ENCODE peak calls at places on chromosomes 13 and 19, in six cellular contexts. One of them, this sample, is unnamed.

GRCh38 chr13:70527553-70527952 is 419.3 kb upstream of the KLHL1 start:
- DNase-seq in neural progenitor cell: no peak
- DNase-seq in mucosa of descending colon: no peak
- DNase-seq in ovary: no peak
- DNase-seq in WERI-Rb-1: no peak
- DNase-seq in fibroblast of the aortic adventitia: no peak
- DNase-seq in this sample: no peak

GRCh38 chr13:108070491-108070890 is 144.8 kb downstream of the LIG4 start:
- DNase-seq in neural progenitor cell: no peak
- DNase-seq in mucosa of descending colon: no peak
- DNase-seq in ovary: no peak
- DNase-seq in WERI-Rb-1: no peak
- DNase-seq in fibroblast of the aortic adventitia: no peak
- DNase-seq in this sample: no peak

GRCh38 chr19:11626252-11626651 is 29.0 kb downstream of the ZNF627 start:
- DNase-seq in neural progenitor cell: no peak
- DNase-seq in mucosa of descending colon: no peak
- DNase-seq in ovary: no peak
- DNase-seq in WERI-Rb-1: no peak
- DNase-seq in fibroblast of the aortic adventitia: no peak
- DNase-seq in this sample: no peak

GRCh38 chr13:32253911-32254399 is 61.2 kb downstream of the ZAR1L start:
- DNase-seq in neural progenitor cell: no peak
- DNase-seq in mucosa of descending colon: no peak
- DNase-seq in ovary: no peak
- DNase-seq in WERI-Rb-1: no peak
- DNase-seq in fibroblast of the aortic adventitia: peak; percentile 22
- DNase-seq in this sample: no peak

GRCh38 chr19:4987286-4987685 is 18.4 kb downstream of the KDM4B start:
- DNase-seq in neural progenitor cell: no peak
- DNase-seq in mucosa of descending colon: no peak
- DNase-seq in ovary: no peak
- DNase-seq in WERI-Rb-1: peak; percentile 67
- DNase-seq in fibroblast of the aortic adventitia: peak; percentile 25
- DNase-seq in this sample: no peak

GRCh38 chr19:39765091-39766076 is 13.3 kb upstream of the LEUTX start:
- DNase-seq in neural progenitor cell: peak; percentile 83
- DNase-seq in mucosa of descending colon: no peak
- DNase-seq in ovary: no peak
- DNase-seq in WERI-Rb-1: peak; percentile 44
- DNase-seq in fibroblast of the aortic adventitia: peak; percentile 61
- DNase-seq in this sample: no peak

GRCh38 chr13:70814684-70815083 is 706.4 kb upstream of the KLHL1 start:
- DNase-seq in neural progenitor cell: no peak
- DNase-seq in mucosa of descending colon: no peak
- DNase-seq in ovary: no peak
- DNase-seq in WERI-Rb-1: no peak
- DNase-seq in fibroblast of the aortic adventitia: no peak
- DNase-seq in this sample: no peak

GRCh38 chr19:6423499-6424189 is 967 bp downstream of the KHSRP start:
- DNase-seq in neural progenitor cell: peak; percentile 75
- DNase-seq in mucosa of descending colon: no peak
- DNase-seq in ovary: peak; percentile 26
- DNase-seq in WERI-Rb-1: peak; percentile 50
- DNase-seq in fibroblast of the aortic adventitia: peak; percentile 40
- DNase-seq in this sample: peak; percentile 70

GRCh38 chr13:21747456-21747855 is 76.6 kb downstream of the FGF9 start:
- DNase-seq in neural progenitor cell: no peak
- DNase-seq in mucosa of descending colon: no peak
- DNase-seq in ovary: no peak
- DNase-seq in WERI-Rb-1: no peak
- DNase-seq in fibroblast of the aortic adventitia: no peak
- DNase-seq in this sample: no peak

GRCh38 chr19:50050406-50051223 is 24.8 kb downstream of the ZNF473 start:
- DNase-seq in neural progenitor cell: peak; percentile 39
- DNase-seq in mucosa of descending colon: peak; percentile 86
- DNase-seq in ovary: peak; percentile 70
- DNase-seq in WERI-Rb-1: peak; percentile 79
- DNase-seq in fibroblast of the aortic adventitia: peak; percentile 61
- DNase-seq in this sample: peak; percentile 76

GRCh38 chr13:34155931-34156607 is 338.1 kb downstream of the RFC3 start:
- DNase-seq in neural progenitor cell: no peak
- DNase-seq in mucosa of descending colon: no peak
- DNase-seq in ovary: no peak
- DNase-seq in WERI-Rb-1: peak; percentile 48
- DNase-seq in fibroblast of the aortic adventitia: peak; percentile 24
- DNase-seq in this sample: no peak

GRCh38 chr19:29630661-29631060 is 24.6 kb downstream of the POP4 start:
- DNase-seq in neural progenitor cell: no peak
- DNase-seq in mucosa of descending colon: no peak
- DNase-seq in ovary: no peak
- DNase-seq in WERI-Rb-1: no peak
- DNase-seq in fibroblast of the aortic adventitia: no peak
- DNase-seq in this sample: no peak

GRCh38 chr19:5093953-5094718 is 125.2 kb downstream of the KDM4B start:
- DNase-seq in neural progenitor cell: no peak
- DNase-seq in mucosa of descending colon: no peak
- DNase-seq in ovary: no peak
- DNase-seq in WERI-Rb-1: peak; percentile 43
- DNase-seq in fibroblast of the aortic adventitia: no peak
- DNase-seq in this sample: no peak

GRCh38 chr13:41383400-41383799 is 72.3 kb downstream of the NAA16 start:
- DNase-seq in neural progenitor cell: no peak
- DNase-seq in mucosa of descending colon: no peak
- DNase-seq in ovary: no peak
- DNase-seq in WERI-Rb-1: no peak
- DNase-seq in fibroblast of the aortic adventitia: peak; percentile 27
- DNase-seq in this sample: no peak

GRCh38 chr19:46919324-46919723 is 58.5 kb downstream of the ARHGAP35 start:
- DNase-seq in neural progenitor cell: no peak
- DNase-seq in mucosa of descending colon: no peak
- DNase-seq in ovary: no peak
- DNase-seq in WERI-Rb-1: no peak
- DNase-seq in fibroblast of the aortic adventitia: peak; percentile 52
- DNase-seq in this sample: no peak

GRCh38 chr13:41052441-41052840 is 8.9 kb upstream of the WBP4 start:
- DNase-seq in neural progenitor cell: no peak
- DNase-seq in mucosa of descending colon: no peak
- DNase-seq in ovary: no peak
- DNase-seq in WERI-Rb-1: no peak
- DNase-seq in fibroblast of the aortic adventitia: no peak
- DNase-seq in this sample: no peak

GRCh38 chr13:107324416-107325204 is 756.7 kb upstream of the ARGLU1 start:
- DNase-seq in neural progenitor cell: no peak
- DNase-seq in mucosa of descending colon: no peak
- DNase-seq in ovary: no peak
- DNase-seq in WERI-Rb-1: no peak
- DNase-seq in fibroblast of the aortic adventitia: no peak
- DNase-seq in this sample: no peak

GRCh38 chr19:56097306-56097705 is 23.8 kb downstream of the ZNF787 start:
- DNase-seq in neural progenitor cell: no peak
- DNase-seq in mucosa of descending colon: peak; percentile 41
- DNase-seq in ovary: no peak
- DNase-seq in WERI-Rb-1: no peak
- DNase-seq in fibroblast of the aortic adventitia: no peak
- DNase-seq in this sample: no peak

GRCh38 chr13:90968510-90968909 is 379.0 kb upstream of the MIR17HG start:
- DNase-seq in neural progenitor cell: peak; percentile 65
- DNase-seq in mucosa of descending colon: no peak
- DNase-seq in ovary: no peak
- DNase-seq in WERI-Rb-1: peak; percentile 79
- DNase-seq in fibroblast of the aortic adventitia: no peak
- DNase-seq in this sample: no peak

GRCh38 chr19:1837625-1838105 is 10.6 kb downstream of the REXO1 start:
- DNase-seq in neural progenitor cell: peak; percentile 73
- DNase-seq in mucosa of descending colon: no peak
- DNase-seq in ovary: no peak
- DNase-seq in WERI-Rb-1: peak; percentile 79
- DNase-seq in fibroblast of the aortic adventitia: no peak
- DNase-seq in this sample: peak; percentile 89

GRCh38 chr19:34825212-34825611 is 52.2 kb upstream of the ZNF599 start:
- DNase-seq in neural progenitor cell: no peak
- DNase-seq in mucosa of descending colon: no peak
- DNase-seq in ovary: no peak
- DNase-seq in WERI-Rb-1: no peak
- DNase-seq in fibroblast of the aortic adventitia: no peak
- DNase-seq in this sample: no peak

GRCh38 chr13:81988542-81988941 is 1647.6 kb upstream of the SPRY2 start:
- DNase-seq in neural progenitor cell: no peak
- DNase-seq in mucosa of descending colon: no peak
- DNase-seq in ovary: no peak
- DNase-seq in WERI-Rb-1: no peak
- DNase-seq in fibroblast of the aortic adventitia: no peak
- DNase-seq in this sample: no peak

GRCh38 chr13:110617326-110618072 is 2.2 kb downstream of the NAXD start:
- DNase-seq in neural progenitor cell: no peak
- DNase-seq in mucosa of descending colon: no peak
- DNase-seq in ovary: peak; percentile 76
- DNase-seq in WERI-Rb-1: no peak
- DNase-seq in fibroblast of the aortic adventitia: peak; percentile 82
- DNase-seq in this sample: no peak

GRCh38 chr13:110615322-110616102 is at the start of gene NAXD:
- DNase-seq in neural progenitor cell: peak; percentile 80
- DNase-seq in mucosa of descending colon: peak; percentile 96
- DNase-seq in ovary: peak; percentile 93
- DNase-seq in WERI-Rb-1: peak; percentile 99
- DNase-seq in fibroblast of the aortic adventitia: peak; percentile 93
- DNase-seq in this sample: peak; percentile 97

GRCh38 chr13:110618167-110618566 is 2.8 kb downstream of the NAXD start:
- DNase-seq in neural progenitor cell: no peak
- DNase-seq in mucosa of descending colon: no peak
- DNase-seq in ovary: no peak
- DNase-seq in WERI-Rb-1: peak; percentile 4
- DNase-seq in fibroblast of the aortic adventitia: no peak
- DNase-seq in this sample: no peak

GRCh38 chr13:110615005-110615321 is 382 bp upstream of the NAXD start:
- DNase-seq in neural progenitor cell: no peak
- DNase-seq in mucosa of descending colon: no peak
- DNase-seq in ovary: no peak
- DNase-seq in WERI-Rb-1: no peak
- DNase-seq in fibroblast of the aortic adventitia: no peak
- DNase-seq in this sample: no peak

DNA sequence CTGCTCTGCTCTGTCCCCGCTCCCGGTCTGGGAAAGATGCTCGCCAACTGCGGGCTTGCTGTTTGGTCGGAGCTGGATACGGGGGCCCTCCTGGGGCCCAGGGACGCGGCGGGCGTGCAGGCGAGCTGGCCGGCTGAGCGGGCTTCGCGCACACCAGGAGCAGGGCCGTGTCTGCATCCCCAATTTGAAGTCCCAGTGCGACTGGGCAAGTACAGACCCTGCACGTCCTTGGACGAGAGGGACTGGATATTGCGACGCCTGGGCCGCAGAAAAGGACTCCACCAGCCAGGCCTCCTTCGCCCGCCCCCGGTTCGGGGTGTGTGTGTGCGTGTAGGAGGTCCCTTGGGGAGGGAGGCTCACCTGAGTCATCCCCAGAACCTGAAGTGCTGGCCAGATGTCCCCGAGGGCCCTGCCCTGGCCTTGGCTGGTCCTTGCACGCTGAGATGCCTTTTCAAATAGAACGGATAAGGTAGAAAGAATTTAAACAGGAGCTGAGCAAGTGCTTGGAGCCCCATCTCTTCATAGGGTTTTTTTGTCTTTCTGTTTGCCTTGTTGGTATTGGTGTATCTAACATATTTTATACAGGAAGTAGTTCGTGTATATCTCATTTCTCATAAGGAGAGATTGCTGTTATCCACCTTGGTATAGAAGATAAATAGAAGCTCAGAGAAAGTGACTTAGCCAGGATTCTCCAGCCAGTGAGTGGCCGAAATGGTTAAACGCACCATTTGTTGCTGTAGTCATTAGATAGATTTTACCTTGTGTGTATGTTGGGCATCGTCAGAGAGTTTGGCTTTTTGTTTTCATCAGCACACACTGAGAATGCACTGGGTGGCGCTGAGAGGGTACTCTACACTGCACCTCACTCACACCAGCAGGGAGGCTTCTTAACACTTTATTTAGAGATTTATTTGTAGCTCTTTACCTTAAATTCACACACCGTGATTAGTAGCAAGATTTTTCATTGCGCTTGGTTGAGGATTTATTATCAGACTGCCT is 1.1 kb downstream of the NAXD start:
- DNase-seq in neural progenitor cell: peak; percentile 56
- DNase-seq in mucosa of descending colon: peak; percentile 66
- DNase-seq in ovary: peak; percentile 39
- DNase-seq in WERI-Rb-1: peak; percentile 51
- DNase-seq in fibroblast of the aortic adventitia: peak; percentile 67
- DNase-seq in this sample: peak; percentile 78
- TF ChIP-seq CTCF in neural progenitor cell: peak; percentile 9
- TF ChIP-seq CTCF in mucosa of descending colon: no peak
- TF ChIP-seq CTCF in ovary: peak; percentile 15
- TF ChIP-seq CTCF in WERI-Rb-1: peak; percentile 33
- TF ChIP-seq CTCF in fibroblast of the aortic adventitia: peak; percentile 4
- TF ChIP-seq CTCF in this sample: no peak

GRCh38 chr13:67049744-67050143 is 180.4 kb downstream of the PCDH9 start:
- DNase-seq in neural progenitor cell: no peak
- DNase-seq in mucosa of descending colon: no peak
- DNase-seq in ovary: no peak
- DNase-seq in WERI-Rb-1: no peak
- DNase-seq in fibroblast of the aortic adventitia: no peak
- DNase-seq in this sample: no peak
- TF ChIP-seq CTCF in neural progenitor cell: no peak
- TF ChIP-seq CTCF in mucosa of descending colon: no peak
- TF ChIP-seq CTCF in ovary: no peak
- TF ChIP-seq CTCF in WERI-Rb-1: no peak
- TF ChIP-seq CTCF in fibroblast of the aortic adventitia: no peak
- TF ChIP-seq CTCF in this sample: no peak

GRCh38 chr19:10254244-10254643 is 2.2 kb downstream of the MRPL4 start:
- DNase-seq in neural progenitor cell: no peak
- DNase-seq in mucosa of descending colon: no peak
- DNase-seq in ovary: no peak
- DNase-seq in WERI-Rb-1: no peak
- DNase-seq in fibroblast of the aortic adventitia: no peak
- DNase-seq in this sample: no peak
- TF ChIP-seq CTCF in neural progenitor cell: no peak
- TF ChIP-seq CTCF in mucosa of descending colon: no peak
- TF ChIP-seq CTCF in ovary: no peak
- TF ChIP-seq CTCF in WERI-Rb-1: no peak
- TF ChIP-seq CTCF in fibroblast of the aortic adventitia: no peak
- TF ChIP-seq CTCF in this sample: no peak

GRCh38 chr19:41025871-41026270 is 34.8 kb downstream of the CYP2B6 start:
- DNase-seq in neural progenitor cell: peak; percentile 6
- DNase-seq in mucosa of descending colon: no peak
- DNase-seq in ovary: no peak
- DNase-seq in WERI-Rb-1: no peak
- DNase-seq in fibroblast of the aortic adventitia: no peak
- DNase-seq in this sample: no peak

GRCh38 chr19:41027273-41027967 is 36.3 kb downstream of the CYP2B6 start:
- DNase-seq in neural progenitor cell: no peak
- DNase-seq in mucosa of descending colon: no peak
- DNase-seq in ovary: no peak
- DNase-seq in WERI-Rb-1: no peak
- DNase-seq in fibroblast of the aortic adventitia: no peak
- DNase-seq in this sample: no peak

GRCh38 chr19:41019346-41019745 is 28.3 kb downstream of the CYP2B6 start:
- DNase-seq in neural progenitor cell: no peak
- DNase-seq in mucosa of descending colon: no peak
- DNase-seq in ovary: no peak
- DNase-seq in WERI-Rb-1: no peak
- DNase-seq in fibroblast of the aortic adventitia: no peak
- DNase-seq in this sample: no peak

GRCh38 chr19:41025411-41025810 is 34.3 kb downstream of the CYP2B6 start:
- DNase-seq in neural progenitor cell: no peak
- DNase-seq in mucosa of descending colon: no peak
- DNase-seq in ovary: no peak
- DNase-seq in WERI-Rb-1: no peak
- DNase-seq in fibroblast of the aortic adventitia: no peak
- DNase-seq in this sample: no peak

GRCh38 chr19:41023193-41023592 is 32.1 kb downstream of the CYP2B6 start:
- DNase-seq in neural progenitor cell: no peak
- DNase-seq in mucosa of descending colon: no peak
- DNase-seq in ovary: no peak
- DNase-seq in WERI-Rb-1: peak; percentile 74
- DNase-seq in fibroblast of the aortic adventitia: no peak
- DNase-seq in this sample: no peak
- TF ChIP-seq CTCF in neural progenitor cell: no peak
- TF ChIP-seq CTCF in mucosa of descending colon: no peak
- TF ChIP-seq CTCF in ovary: no peak
- TF ChIP-seq CTCF in WERI-Rb-1: peak; percentile 52
- TF ChIP-seq CTCF in fibroblast of the aortic adventitia: no peak
- TF ChIP-seq CTCF in this sample: no peak

This sample was measured in GM13976.